ENCODE peak calls at places on chromosome 17, in ten cellular contexts. H is tibial nerve; V is IMR-90; Q is left colon; S is T-helper 17 cell; K is omental fat pad; P is hepatic stellate cell; E is ureter; N is naive thymus-derived CD4-positive, alpha-beta T cell; B is NT2/D1. T is an unnamed sample.

GRCh38 chr17:34673516-34673915 is 94.1 kb downstream of the TMEM132E start:
- DNase-seq in B (no peak), E (no peak), K (no peak), V (no peak), P (no peak), N (no peak), H (no peak), S (no peak), Q (no peak), T (no peak)

GRCh38 chr17:48261297-48261880 is 153.8 kb downstream of the SNX11 start:
- DNase-seq in K (no peak), E (no peak), B (peak), N (no peak), V (peak), P (no peak), S (no peak), Q (peak), H (no peak), T (peak)

GRCh38 chr17:17797119-17797809 is 39.5 kb downstream of the SREBF1 start:
- DNase-seq in N (no peak), K (no peak), V (no peak), Q (no peak), H (no peak), E (no peak), P (no peak), B (no peak), S (no peak), T (no peak)

GRCh38 chr17:68107373-68107772 is 71.8 kb downstream of the KPNA2 start:
- DNase-seq in E (no peak), P (no peak), Q (no peak), H (no peak), S (no peak), N (no peak), B (no peak), K (no peak), V (no peak), T (no peak)

GRCh38 chr17:50133028-50133768 is 3.2 kb upstream of the SAMD14 start:
- DNase-seq in V (peak), Q (no peak), E (no peak), N (no peak), B (no peak), S (no peak), P (peak), K (no peak), H (no peak), T (peak)

GRCh38 chr17:79633937-79634813 is 23.3 kb upstream of the RBFOX3 start:
- DNase-seq in S (no peak), H (no peak), Q (no peak), P (no peak), V (no peak), N (no peak), E (peak), B (no peak), K (peak), T (no peak)

GRCh38 chr17:35313875-35314409 is 59.5 kb downstream of the SLFN11 start:
- DNase-seq in P (no peak), Q (peak), V (no peak), K (no peak), N (peak), E (no peak), S (no peak), H (no peak), B (no peak), T (no peak)

GRCh38 chr17:4152471-4152870 is 9.5 kb downstream of the CYB5D2 start:
- DNase-seq in V (peak), E (no peak), P (peak), B (no peak), S (no peak), K (no peak), N (no peak), H (no peak), Q (no peak), T (no peak)

GRCh38 chr17:47735536-47736011 is 2.5 kb downstream of the TBX21 start:
- DNase-seq in Q (no peak), E (no peak), N (no peak), P (peak), V (no peak), B (no peak), K (peak), S (no peak), H (no peak), T (no peak)

GRCh38 chr17:80029235-80029974 is 6.3 kb downstream of the TBC1D16 start:
- DNase-seq in N (no peak), V (peak), B (no peak), P (peak), Q (peak), H (peak), K (peak), E (peak), S (no peak), T (peak)

GRCh38 chr17:79051306-79051705 is 23.3 kb upstream of the ENGASE start:
- DNase-seq in S (no peak), Q (no peak), H (no peak), N (no peak), B (no peak), K (no peak), P (no peak), V (peak), E (no peak), T (no peak)

GRCh38 chr17:68533887-68534700 is 21.9 kb downstream of the PRKAR1A start:
- DNase-seq in Q (no peak), K (no peak), B (no peak), P (no peak), S (no peak), V (peak), E (no peak), H (no peak), N (no peak), T (peak)

GRCh38 chr17:59069856-59070255 is 36.8 kb downstream of the TRIM37 start:
- DNase-seq in E (no peak), K (no peak), V (no peak), B (no peak), Q (no peak), P (no peak), S (no peak), H (no peak), N (no peak), T (no peak)

GRCh38 chr17:31608659-31609254 is 217.3 kb downstream of the RAB11FIP4 start:
- DNase-seq in S (no peak), B (no peak), V (peak), Q (no peak), K (no peak), H (no peak), N (no peak), E (no peak), P (no peak), T (no peak)

GRCh38 chr17:79691931-79692330 is 38.8 kb upstream of the ENPP7 start:
- DNase-seq in S (no peak), E (peak), B (no peak), Q (no peak), N (no peak), H (no peak), K (no peak), V (no peak), P (no peak), T (peak)

GRCh38 chr17:68777856-68778694 is 176.9 kb upstream of the FAM20A start:
- DNase-seq in E (no peak), H (no peak), Q (peak), S (no peak), P (no peak), N (no peak), K (no peak), V (no peak), B (no peak), T (no peak)

GRCh38 chr17:9307313-9307998 is 268.2 kb downstream of the STX8 start:
- DNase-seq in N (no peak), B (no peak), K (no peak), H (no peak), S (no peak), P (no peak), V (peak), Q (no peak), E (no peak), T (peak)

GRCh38 chr17:64920026-64920418 is 744 bp upstream of the LRRC37A3 start:
- DNase-seq in H (no peak), Q (peak), E (no peak), V (no peak), B (no peak), S (no peak), P (no peak), K (no peak), N (peak), T (peak)

GRCh38 chr17:41625602-41626001 is 1.2 kb upstream of the KRT17 start:
- DNase-seq in B (no peak), E (peak), N (no peak), V (no peak), S (no peak), Q (no peak), H (no peak), K (no peak), P (no peak), T (no peak)

GRCh38 chr17:31266042-31266441 is 31.0 kb downstream of the OMG start:
- DNase-seq in N (peak), E (no peak), Q (no peak), K (no peak), H (no peak), P (no peak), B (no peak), V (no peak), S (no peak), T (no peak)

GRCh38 chr17:58315281-58315711 is 13.3 kb downstream of the TSPOAP1 start:
- DNase-seq in S (no peak), N (no peak), H (no peak), P (no peak), Q (no peak), K (peak), V (no peak), E (peak), B (no peak), T (no peak)

GRCh38 chr17:59696682-59697277 is 10.4 kb downstream of the PTRH2 start:
- DNase-seq in S (no peak), P (no peak), V (no peak), N (no peak), Q (no peak), B (no peak), H (no peak), K (no peak), E (no peak), T (no peak)

GRCh38 chr17:37133131-37133530 is 184.4 kb downstream of the AATF start:
- DNase-seq in K (no peak), P (no peak), S (no peak), E (no peak), B (no peak), Q (no peak), N (no peak), V (no peak), H (no peak), T (no peak)

GRCh38 chr17:15920758-15921239 is 24.1 kb upstream of the ADORA2B start:
- DNase-seq in V (peak), K (no peak), E (no peak), B (no peak), S (no peak), P (no peak), H (no peak), Q (no peak), N (no peak), T (peak)

GRCh38 chr17:42989726-42990652 is 8.2 kb upstream of the RPL27 start:
- DNase-seq in V (peak), E (no peak), H (no peak), N (no peak), S (no peak), Q (no peak), B (no peak), K (no peak), P (peak), T (no peak)

GRCh38 chr17:79160980-79161621 is 86.5 kb downstream of the ENGASE start:
- DNase-seq in P (no peak), V (no peak), E (no peak), B (no peak), H (no peak), K (no peak), Q (no peak), N (peak), S (no peak), T (peak)